ENCODE peak calls at places on chromosome 7, in five cellular contexts. One of them, this sample, is unnamed.

GRCh38 chr7:66974986-66975590 is 20.3 kb downstream of the SBDS start:
- DNase-seq in GM12878: no peak
- DNase-seq in DND-41: peak; percentile 20
- DNase-seq in Panc1: no peak
- DNase-seq in tibial nerve: no peak
- DNase-seq in this sample: no peak

GRCh38 chr7:4123823-4124222 is 558.3 kb upstream of the FOXK1 start:
- DNase-seq in Panc1: no peak
- DNase-seq in tibial nerve: no peak
- DNase-seq in DND-41: peak; percentile 17
- DNase-seq in GM12878: no peak
- DNase-seq in this sample: no peak

GRCh38 chr7:39294022-39294421 is 272.2 kb upstream of the YAE1 start:
- DNase-seq in GM12878: no peak
- DNase-seq in tibial nerve: no peak
- DNase-seq in DND-41: no peak
- DNase-seq in Panc1: no peak
- DNase-seq in this sample: no peak

GRCh38 chr7:98467570-98468312 is 66.9 kb upstream of the BAIAP2L1 start:
- DNase-seq in Panc1: no peak
- DNase-seq in DND-41: no peak
- DNase-seq in tibial nerve: no peak
- DNase-seq in GM12878: no peak
- DNase-seq in this sample: no peak

GRCh38 chr7:70353310-70353947 is 755.2 kb downstream of the AUTS2 start:
- DNase-seq in Panc1: no peak
- DNase-seq in tibial nerve: no peak
- DNase-seq in DND-41: no peak
- DNase-seq in GM12878: no peak
- DNase-seq in this sample: no peak

GRCh38 chr7:55325371-55325792 is 39.8 kb upstream of the LANCL2 start:
- DNase-seq in GM12878: no peak
- DNase-seq in Panc1: no peak
- DNase-seq in DND-41: no peak
- DNase-seq in tibial nerve: no peak
- DNase-seq in this sample: no peak

GRCh38 chr7:16484453-16485158 is 19.1 kb upstream of the SOSTDC1 start:
- DNase-seq in tibial nerve: no peak
- DNase-seq in GM12878: no peak
- DNase-seq in Panc1: peak; percentile 67
- DNase-seq in DND-41: no peak
- DNase-seq in this sample: no peak

GRCh38 chr7:127838816-127839415 is 186.9 kb downstream of the SND1 start:
- DNase-seq in tibial nerve: no peak
- DNase-seq in Panc1: no peak
- DNase-seq in DND-41: no peak
- DNase-seq in GM12878: no peak
- DNase-seq in this sample: no peak

GRCh38 chr7:24123061-24123460 is 160.9 kb upstream of the NPY start:
- DNase-seq in Panc1: no peak
- DNase-seq in DND-41: no peak
- DNase-seq in tibial nerve: no peak
- DNase-seq in GM12878: no peak
- DNase-seq in this sample: no peak

GRCh38 chr7:128343554-128344430 is at the start of gene RBM28:
- DNase-seq in Panc1: peak; percentile 85
- DNase-seq in tibial nerve: peak; percentile 66
- DNase-seq in GM12878: peak; percentile 73
- DNase-seq in DND-41: peak; percentile 91
- DNase-seq in this sample: peak; percentile 58

GRCh38 chr7:5360971-5361370 is 62.7 kb downstream of the TNRC18 start:
- DNase-seq in DND-41: no peak
- DNase-seq in Panc1: no peak
- DNase-seq in GM12878: no peak
- DNase-seq in tibial nerve: no peak
- DNase-seq in this sample: no peak
- H3K36me3 ChIP-seq in DND-41: peaks cover 85% of the 10 kb centered on the region
- H3K36me3 ChIP-seq in Panc1: peaks cover 22% of the 10 kb centered on the region
- H3K36me3 ChIP-seq in GM12878: peaks cover 22% of the 10 kb centered on the region
- H3K36me3 ChIP-seq in tibial nerve: peaks cover 70% of the 10 kb centered on the region
- H3K36me3 ChIP-seq in this sample: no peaks in the 10 kb centered on the region

GRCh38 chr7:106072715-106073091 is 39.4 kb downstream of the SYPL1 start:
- DNase-seq in tibial nerve: no peak
- DNase-seq in DND-41: no peak
- DNase-seq in GM12878: no peak
- DNase-seq in Panc1: no peak
- DNase-seq in this sample: no peak
- H3K27ac ChIP-seq in tibial nerve: no peak overlapping the region
- H3K27ac ChIP-seq in DND-41: peak overlapping the region; percentile 100
- H3K27ac ChIP-seq in GM12878: peak overlapping the region; percentile 98
- H3K27ac ChIP-seq in Panc1: no peak overlapping the region
- H3K27ac ChIP-seq in this sample: no peak overlapping the region

GRCh38 chr7:155665957-155666287 is 21.5 kb downstream of the RBM33 start:
- DNase-seq in GM12878: no peak
- DNase-seq in DND-41: no peak
- DNase-seq in Panc1: peak; percentile 75
- DNase-seq in tibial nerve: no peak
- DNase-seq in this sample: no peak
- H3K4me1 ChIP-seq in GM12878: peaks cover 6% of the 10 kb centered on the region
- H3K4me1 ChIP-seq in DND-41: no peaks in the 10 kb centered on the region
- H3K4me1 ChIP-seq in Panc1: peaks cover 20% of the 10 kb centered on the region
- H3K4me1 ChIP-seq in tibial nerve: peaks cover 32% of the 10 kb centered on the region
- H3K4me1 ChIP-seq in this sample: peaks cover 4% of the 10 kb centered on the region

DNA sequence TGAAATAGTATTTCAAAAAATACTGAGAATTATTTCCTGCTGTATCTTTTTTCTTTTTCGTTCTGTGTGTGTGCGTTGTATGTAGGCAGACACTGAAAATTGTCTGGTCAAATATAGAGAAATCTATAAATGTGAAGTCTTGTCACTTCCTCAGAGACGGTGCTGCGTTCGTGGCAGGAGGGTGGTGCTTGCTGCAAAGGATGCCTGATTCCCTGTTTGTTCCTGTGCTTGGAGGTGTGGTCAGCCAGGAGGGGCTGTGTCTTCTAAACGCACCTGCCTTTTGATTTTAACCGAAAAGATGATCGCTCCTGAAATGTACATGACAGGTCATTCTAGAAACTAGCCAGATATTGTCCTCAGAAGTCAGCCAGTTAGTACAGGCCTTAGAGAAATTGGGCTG is 32.5 kb upstream of the PRKAR1B start:
- DNase-seq in tibial nerve: no peak
- DNase-seq in DND-41: no peak
- DNase-seq in Panc1: no peak
- DNase-seq in GM12878: no peak
- DNase-seq in this sample: no peak
- H3K36me3 ChIP-seq in tibial nerve: peaks cover 100% of the 10 kb centered on the region
- H3K36me3 ChIP-seq in DND-41: peaks cover 97% of the 10 kb centered on the region
- H3K36me3 ChIP-seq in Panc1: peaks cover 16% of the 10 kb centered on the region
- H3K36me3 ChIP-seq in GM12878: peaks cover 33% of the 10 kb centered on the region
- H3K36me3 ChIP-seq in this sample: peaks cover 48% of the 10 kb centered on the region

GRCh38 chr7:519429-519973 is at the start of gene PDGFA:
- DNase-seq in tibial nerve: no peak
- DNase-seq in Panc1: no peak
- DNase-seq in DND-41: no peak
- DNase-seq in GM12878: no peak
- DNase-seq in this sample: no peak
- H3K27ac ChIP-seq in tibial nerve: peak within 1 kb of the TSS; percentile 91
- H3K27ac ChIP-seq in Panc1: peak within 1 kb of the TSS; percentile 66
- H3K27ac ChIP-seq in DND-41: peak within 1 kb of the TSS; percentile 82
- H3K27ac ChIP-seq in GM12878: no peak within 1 kb of the TSS
- H3K27ac ChIP-seq in this sample: no peak within 1 kb of the TSS

DNA sequence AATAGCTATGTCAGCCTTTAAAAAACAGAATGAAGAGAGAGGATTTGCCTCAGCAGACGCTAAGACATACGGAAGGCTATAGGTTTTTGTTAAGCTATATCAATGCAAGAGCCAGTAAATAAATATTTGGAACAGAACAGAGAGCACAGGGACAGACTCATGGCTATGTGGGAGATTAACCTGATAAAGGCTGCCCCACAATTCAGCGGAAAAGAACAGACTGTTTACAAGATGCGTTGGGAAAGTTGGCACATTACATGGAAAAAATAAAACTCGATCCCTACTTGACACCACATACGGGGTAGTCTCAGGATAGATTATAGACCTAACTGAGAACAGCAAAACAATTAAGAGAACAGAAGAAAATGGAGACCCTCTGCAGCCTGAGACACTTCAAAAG is 10.8 kb downstream of the KCNH2 start:
- DNase-seq in tibial nerve: no peak
- DNase-seq in Panc1: no peak
- DNase-seq in DND-41: no peak
- DNase-seq in GM12878: no peak
- DNase-seq in this sample: no peak
- H3K4me1 ChIP-seq in tibial nerve: peaks cover 4% of the 10 kb centered on the region
- H3K4me1 ChIP-seq in Panc1: peaks cover 3% of the 10 kb centered on the region
- H3K4me1 ChIP-seq in DND-41: peaks cover 2% of the 10 kb centered on the region
- H3K4me1 ChIP-seq in GM12878: no peaks in the 10 kb centered on the region
- H3K4me1 ChIP-seq in this sample: peaks cover 10% of the 10 kb centered on the region

GRCh38 chr7:139403601-139404000 is 43.9 kb downstream of the LUC7L2 start:
- DNase-seq in tibial nerve: no peak
- DNase-seq in DND-41: no peak
- DNase-seq in Panc1: no peak
- DNase-seq in GM12878: no peak
- DNase-seq in this sample: no peak
- H3K36me3 ChIP-seq in tibial nerve: peaks cover 93% of the 10 kb centered on the region
- H3K36me3 ChIP-seq in DND-41: peaks cover 97% of the 10 kb centered on the region
- H3K36me3 ChIP-seq in Panc1: peaks cover 55% of the 10 kb centered on the region
- H3K36me3 ChIP-seq in GM12878: peaks cover 12% of the 10 kb centered on the region
- H3K36me3 ChIP-seq in this sample: peaks cover 23% of the 10 kb centered on the region

GRCh38 chr7:117530390-117530789 is 50.6 kb downstream of the CFTR start:
- DNase-seq in DND-41: no peak
- DNase-seq in GM12878: no peak
- DNase-seq in Panc1: no peak
- DNase-seq in tibial nerve: no peak
- DNase-seq in this sample: no peak

GRCh38 chr7:117531845-117532244 is 52.0 kb downstream of the CFTR start:
- DNase-seq in GM12878: no peak
- DNase-seq in DND-41: no peak
- DNase-seq in Panc1: no peak
- DNase-seq in tibial nerve: no peak
- DNase-seq in this sample: no peak
- H3K27ac ChIP-seq in GM12878: no peak overlapping the region
- H3K27ac ChIP-seq in DND-41: no peak overlapping the region
- H3K27ac ChIP-seq in Panc1: no peak overlapping the region
- H3K27ac ChIP-seq in tibial nerve: no peak overlapping the region
- H3K27ac ChIP-seq in this sample: no peak overlapping the region

This sample was measured in iPS DF 6.9.